ENCODE peak calls at places on chromosomes 11 and 22, in five cellular contexts. One of them, this sample, is unnamed. For H3K4me1, the result is how much of the 10 kb centered on the place peaks cover.

GRCh38 chr11:44928807-44929206 is 21.9 kb downstream of the TP53I11 start:
- DNase-seq in K562: no peak
- DNase-seq in GM12878: no peak
- DNase-seq in SK-N-SH: no peak
- DNase-seq in HCT116: no peak
- DNase-seq in this sample: no peak

GRCh38 chr11:86781546-86781945 is 18.8 kb upstream of the PRSS23 start:
- DNase-seq in K562: peak
- DNase-seq in GM12878: no peak
- DNase-seq in SK-N-SH: no peak
- DNase-seq in HCT116: no peak
- DNase-seq in this sample: no peak

GRCh38 chr11:78332174-78332866 is 85.3 kb downstream of the GAB2 start:
- DNase-seq in K562: no peak
- DNase-seq in GM12878: no peak
- DNase-seq in SK-N-SH: no peak
- DNase-seq in HCT116: no peak
- DNase-seq in this sample: no peak

GRCh38 chr22:38261478-38261803 is 11.4 kb downstream of the TMEM184B start:
- DNase-seq in K562: no peak
- DNase-seq in GM12878: no peak
- DNase-seq in SK-N-SH: no peak
- DNase-seq in HCT116: no peak
- DNase-seq in this sample: no peak

GRCh38 chr11:115911656-115912055 is 407.4 kb upstream of the CADM1 start:
- DNase-seq in K562: no peak
- DNase-seq in GM12878: no peak
- DNase-seq in SK-N-SH: peak
- DNase-seq in HCT116: no peak
- DNase-seq in this sample: no peak

GRCh38 chr11:92259861-92260260 is 35.2 kb downstream of the FAT3 start:
- DNase-seq in K562: no peak
- DNase-seq in GM12878: no peak
- DNase-seq in SK-N-SH: no peak
- DNase-seq in HCT116: no peak
- DNase-seq in this sample: no peak

GRCh38 chr22:26008587-26008986 is 160.7 kb upstream of the SEZ6L start:
- DNase-seq in K562: no peak
- DNase-seq in GM12878: no peak
- DNase-seq in SK-N-SH: no peak
- DNase-seq in HCT116: no peak
- DNase-seq in this sample: no peak

GRCh38 chr22:40637181-40638150 is 947 bp upstream of the MRTFA start:
- DNase-seq in K562: no peak
- DNase-seq in GM12878: no peak
- DNase-seq in SK-N-SH: no peak
- DNase-seq in HCT116: no peak
- DNase-seq in this sample: no peak

GRCh38 chr11:45932217-45932616 is 9.8 kb downstream of the LARGE2 start:
- DNase-seq in K562: no peak
- DNase-seq in GM12878: no peak
- DNase-seq in SK-N-SH: no peak
- DNase-seq in HCT116: no peak
- DNase-seq in this sample: no peak

GRCh38 chr11:110173775-110174644 is 80.8 kb downstream of the ZC3H12C start:
- DNase-seq in K562: peak
- DNase-seq in GM12878: peak
- DNase-seq in SK-N-SH: peak
- DNase-seq in HCT116: peak
- DNase-seq in this sample: no peak

GRCh38 chr11:123217897-123218296 is 22.8 kb upstream of the CLMP start:
- DNase-seq in K562: no peak
- DNase-seq in GM12878: no peak
- DNase-seq in SK-N-SH: no peak
- DNase-seq in HCT116: no peak
- DNase-seq in this sample: no peak

GRCh38 chr11:134369656-134370525 is 38.1 kb downstream of the GLB1L2 start:
- DNase-seq in K562: no peak
- DNase-seq in GM12878: no peak
- DNase-seq in SK-N-SH: no peak
- DNase-seq in HCT116: no peak
- DNase-seq in this sample: no peak

GRCh38 chr11:45041556-45041955 is 90.9 kb upstream of the TP53I11 start:
- DNase-seq in K562: no peak
- DNase-seq in GM12878: no peak
- DNase-seq in SK-N-SH: no peak
- DNase-seq in HCT116: no peak
- DNase-seq in this sample: no peak

GRCh38 chr22:29369460-29369859 is 18.9 kb downstream of the AP1B1 start:
- DNase-seq in K562: peak
- DNase-seq in GM12878: no peak
- DNase-seq in SK-N-SH: no peak
- DNase-seq in HCT116: no peak
- DNase-seq in this sample: no peak

GRCh38 chr22:22375586-22376351 is 131.2 kb downstream of the VPREB1 start:
- DNase-seq in K562: no peak
- DNase-seq in GM12878: no peak
- DNase-seq in SK-N-SH: no peak
- DNase-seq in HCT116: no peak
- DNase-seq in this sample: no peak

GRCh38 chr22:21824439-21824912 is 43.0 kb downstream of the MAPK1 start:
- DNase-seq in K562: no peak
- DNase-seq in GM12878: no peak
- DNase-seq in SK-N-SH: no peak
- DNase-seq in HCT116: no peak
- DNase-seq in this sample: no peak

GRCh38 chr22:45682069-45682468 is 10.4 kb downstream of the ATXN10 start:
- DNase-seq in K562: no peak
- DNase-seq in GM12878: no peak
- DNase-seq in SK-N-SH: no peak
- DNase-seq in HCT116: no peak
- DNase-seq in this sample: no peak

GRCh38 chr11:69295079-69295994 is 1.4 kb downstream of the MYEOV start:
- DNase-seq in K562: peak
- DNase-seq in GM12878: no peak
- DNase-seq in SK-N-SH: no peak
- DNase-seq in HCT116: no peak
- DNase-seq in this sample: no peak

GRCh38 chr22:18048441-18048898 is 24.1 kb upstream of the MICAL3 start:
- DNase-seq in K562: peak
- DNase-seq in GM12878: no peak
- DNase-seq in SK-N-SH: no peak
- DNase-seq in HCT116: no peak
- DNase-seq in this sample: no peak

GRCh38 chr22:37278261-37278660 is 4.0 kb upstream of the CYTH4 start:
- DNase-seq in K562: no peak
- DNase-seq in GM12878: no peak
- DNase-seq in SK-N-SH: no peak
- DNase-seq in HCT116: no peak
- DNase-seq in this sample: no peak

GRCh38 chr11:20762980-20763379 is 93.6 kb downstream of the NELL1 start:
- DNase-seq in K562: no peak
- DNase-seq in GM12878: no peak
- DNase-seq in SK-N-SH: no peak
- DNase-seq in HCT116: no peak
- DNase-seq in this sample: no peak

GRCh38 chr11:46918087-46918751 is at the start of gene LRP4:
- DNase-seq in K562: peak
- DNase-seq in GM12878: no peak
- DNase-seq in SK-N-SH: peak
- DNase-seq in HCT116: no peak
- DNase-seq in this sample: no peak

GRCh38 chr22:48393041-48393370 is 1434.7 kb downstream of the BRD1 start:
- DNase-seq in K562: no peak
- DNase-seq in GM12878: no peak
- DNase-seq in SK-N-SH: no peak
- DNase-seq in HCT116: no peak
- DNase-seq in this sample: no peak

GRCh38 chr11:128828350-128828749 is 38.7 kb downstream of the KCNJ1 start:
- DNase-seq in K562: no peak
- DNase-seq in GM12878: no peak
- DNase-seq in SK-N-SH: no peak
- DNase-seq in HCT116: no peak
- DNase-seq in this sample: no peak

GRCh38 chr11:120024586-120024985 is 113.3 kb downstream of the TRIM29 start:
- DNase-seq in K562: no peak
- DNase-seq in GM12878: no peak
- DNase-seq in SK-N-SH: no peak
- DNase-seq in HCT116: no peak
- DNase-seq in this sample: no peak

GRCh38 chr22:30649430-30650007 is 13.9 kb downstream of the SLC35E4 start:
- DNase-seq in K562: peak
- DNase-seq in GM12878: no peak
- DNase-seq in SK-N-SH: no peak
- DNase-seq in HCT116: peak
- DNase-seq in this sample: no peak

GRCh38 chr11:848988-849824 is 6.6 kb downstream of the TSPAN4 start:
- DNase-seq in K562: no peak
- DNase-seq in GM12878: no peak
- DNase-seq in SK-N-SH: peak
- DNase-seq in HCT116: no peak
- DNase-seq in this sample: no peak

GRCh38 chr22:39209756-39210155 is 35.0 kb downstream of the PDGFB start:
- DNase-seq in K562: no peak
- DNase-seq in GM12878: no peak
- DNase-seq in SK-N-SH: no peak
- DNase-seq in HCT116: no peak
- DNase-seq in this sample: no peak

GRCh38 chr11:37509471-37509870 is 911.4 kb upstream of the RAG2 start:
- DNase-seq in K562: no peak
- DNase-seq in GM12878: no peak
- DNase-seq in SK-N-SH: no peak
- DNase-seq in HCT116: no peak
- DNase-seq in this sample: no peak

GRCh38 chr11:119323532-119324033 is 6.7 kb upstream of the MCAM start:
- DNase-seq in K562: peak
- DNase-seq in GM12878: peak
- DNase-seq in SK-N-SH: peak
- DNase-seq in HCT116: peak
- DNase-seq in this sample: peak

GRCh38 chr11:134815404-134815803 is 403.4 kb upstream of the B3GAT1 start:
- DNase-seq in K562: no peak
- DNase-seq in GM12878: no peak
- DNase-seq in SK-N-SH: no peak
- DNase-seq in HCT116: peak
- DNase-seq in this sample: no peak

GRCh38 chr22:43911351-43911750 is 12.3 kb upstream of the PNPLA3 start:
- DNase-seq in K562: no peak
- DNase-seq in GM12878: no peak
- DNase-seq in SK-N-SH: no peak
- DNase-seq in HCT116: no peak
- DNase-seq in this sample: no peak

GRCh38 chr22:39236321-39237275 is 8.2 kb downstream of the PDGFB start:
- DNase-seq in K562: peak
- DNase-seq in GM12878: peak
- DNase-seq in SK-N-SH: no peak
- DNase-seq in HCT116: no peak
- DNase-seq in this sample: no peak

GRCh38 chr11:63880031-63880841 is 36.7 kb downstream of the RCOR2 start:
- DNase-seq in K562: no peak
- DNase-seq in GM12878: no peak
- DNase-seq in SK-N-SH: no peak
- DNase-seq in HCT116: no peak
- DNase-seq in this sample: no peak

GRCh38 chr22:21677606-21678443 is 12.0 kb downstream of the PPIL2 start:
- DNase-seq in K562: no peak
- DNase-seq in GM12878: no peak
- DNase-seq in SK-N-SH: no peak
- DNase-seq in HCT116: no peak
- DNase-seq in this sample: no peak

DNA sequence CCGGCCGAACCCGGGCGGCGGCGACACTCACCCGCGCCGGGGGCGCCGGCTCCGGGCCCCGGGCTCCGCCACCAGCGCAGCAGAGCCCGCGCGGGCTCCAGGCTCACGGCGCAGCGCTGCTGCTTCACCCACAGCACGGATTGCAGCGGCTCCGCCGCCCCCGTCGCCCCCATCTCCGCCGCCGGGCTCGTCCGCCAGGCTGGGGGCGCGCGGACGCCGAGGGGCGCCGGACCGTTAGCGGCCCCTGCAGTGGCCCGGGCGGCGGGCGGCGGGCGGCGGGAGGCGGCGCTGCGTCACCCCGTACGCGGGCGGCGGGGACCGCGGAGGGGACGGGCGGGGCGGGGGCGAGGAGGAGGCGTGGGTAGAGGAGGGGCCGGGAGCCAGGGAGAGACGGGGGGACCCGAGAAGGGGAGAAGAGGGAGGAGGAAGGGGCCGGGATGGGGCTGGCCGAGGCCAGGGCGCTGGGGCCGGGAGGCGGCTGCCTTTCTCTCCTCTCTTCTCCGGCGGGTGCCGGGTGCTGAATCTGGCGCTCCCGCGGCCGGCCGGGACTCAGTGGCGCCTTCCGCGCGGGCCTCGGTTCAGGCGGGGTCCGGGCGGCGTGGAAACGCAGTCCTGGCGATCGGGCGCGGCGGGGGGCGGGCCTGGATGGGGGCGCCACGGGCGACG is at the start of gene CERK:
- DNase-seq in K562: peak
- DNase-seq in GM12878: no peak
- DNase-seq in SK-N-SH: peak
- DNase-seq in HCT116: no peak
- DNase-seq in this sample: no peak
- TF ChIP-seq SIN3A in K562: no peak
- TF ChIP-seq SIN3A in GM12878: no peak
- TF ChIP-seq SIN3A in SK-N-SH: no peak
- TF ChIP-seq SIN3A in HCT116: no peak
- TF ChIP-seq SIN3A in this sample: peak

GRCh38 chr11:73175551-73176144 is 33.5 kb upstream of the FCHSD2 start:
- DNase-seq in K562: no peak
- DNase-seq in GM12878: no peak
- DNase-seq in SK-N-SH: no peak
- DNase-seq in HCT116: no peak
- DNase-seq in this sample: no peak
- H3K4me1 ChIP-seq in K562: under half
- H3K4me1 ChIP-seq in GM12878: half or more
- H3K4me1 ChIP-seq in SK-N-SH: under half
- H3K4me1 ChIP-seq in HCT116: under half
- H3K4me1 ChIP-seq in this sample: under half

DNA sequence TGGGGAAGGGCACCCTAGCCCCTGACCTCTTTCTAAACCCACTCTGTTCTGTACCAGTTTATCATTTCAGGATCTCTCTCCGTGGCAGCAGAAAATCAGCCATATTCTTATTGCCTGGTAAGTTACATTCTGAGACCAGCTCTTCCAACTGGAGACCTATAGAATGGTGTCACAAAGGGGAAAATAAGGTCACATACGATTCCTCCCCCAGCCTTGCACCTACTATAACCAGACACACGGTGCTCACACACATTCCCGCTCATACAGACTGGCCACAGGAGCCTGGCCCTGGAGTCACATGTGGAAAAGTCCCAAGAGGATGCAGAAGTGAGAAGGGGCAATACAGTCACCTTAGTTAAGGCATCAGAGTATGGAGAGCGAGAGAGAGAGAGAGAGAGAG is 7.5 kb downstream of the MS4A8 start:
- DNase-seq in K562: no peak
- DNase-seq in GM12878: no peak
- DNase-seq in SK-N-SH: no peak
- DNase-seq in HCT116: no peak
- DNase-seq in this sample: no peak
- H3K27ac ChIP-seq in K562: no peak
- H3K27ac ChIP-seq in GM12878: no peak
- H3K27ac ChIP-seq in SK-N-SH: no peak
- H3K27ac ChIP-seq in HCT116: no peak
- H3K27ac ChIP-seq in this sample: no peak

GRCh38 chr22:20406686-20407408 is 12.9 kb downstream of the ZNF74 start:
- DNase-seq in K562: no peak
- DNase-seq in GM12878: no peak
- DNase-seq in SK-N-SH: no peak
- DNase-seq in HCT116: no peak
- DNase-seq in this sample: no peak
- TF ChIP-seq SIN3A in K562: no peak
- TF ChIP-seq SIN3A in GM12878: no peak
- TF ChIP-seq SIN3A in SK-N-SH: no peak
- TF ChIP-seq SIN3A in HCT116: no peak
- TF ChIP-seq SIN3A in this sample: no peak

This sample was measured in Panc1.